ENCODE peak calls at places on chromosomes 13 and 19, in six cellular contexts. K, I, G, J, U and F are unnamed samples.

GRCh38 chr19:29062486-29063435 is 150.2 kb downstream of the UQCRFS1 start:
- DNase-seq in K (no peak), I (no peak), G (no peak), J (no peak), U (no peak), F (peak; percentile 43)

GRCh38 chr13:46698910-46699460 is 98.0 kb downstream of the ESD start:
- DNase-seq in K (no peak), I (no peak), G (no peak), J (no peak), U (no peak), F (no peak)

GRCh38 chr19:11578342-11579142 is 1.1 kb upstream of the ACP5 start:
- DNase-seq in K (peak; percentile 29), I (no peak), G (peak; percentile 29), J (peak; percentile 12), U (peak; percentile 80), F (peak; percentile 80)

GRCh38 chr13:30027569-30028455 is 177.4 kb upstream of the UBL3 start:
- DNase-seq in K (no peak), I (no peak), G (no peak), J (no peak), U (no peak), F (no peak)

GRCh38 chr19:13195678-13196077 is 45.5 kb downstream of the IER2 start:
- DNase-seq in K (peak; percentile 52), I (no peak), G (peak; percentile 59), J (no peak), U (peak; percentile 87), F (no peak)

GRCh38 chr13:84563611-84564010 is 681.3 kb upstream of the SLITRK1 start:
- DNase-seq in K (no peak), I (no peak), G (no peak), J (no peak), U (no peak), F (no peak)

GRCh38 chr19:2986951-2987491 is 9.7 kb downstream of the TLE6 start:
- DNase-seq in K (no peak), I (no peak), G (no peak), J (no peak), U (no peak), F (no peak)

GRCh38 chr19:45729774-45730388 is 815 bp downstream of the FBXO46 start:
- DNase-seq in K (no peak), I (no peak), G (no peak), J (no peak), U (peak; percentile 70), F (no peak)

GRCh38 chr19:703651-704446 is 4.9 kb upstream of the PALM start:
- DNase-seq in K (peak; percentile 51), I (no peak), G (peak; percentile 68), J (peak; percentile 22), U (peak; percentile 85), F (peak; percentile 95)

GRCh38 chr19:36256853-36257511 is 42.1 kb downstream of the ZNF146 start:
- DNase-seq in K (no peak), I (no peak), G (no peak), J (no peak), U (no peak), F (no peak)

GRCh38 chr19:46927893-46928292 is 67.1 kb downstream of the ARHGAP35 start:
- DNase-seq in K (no peak), I (no peak), G (no peak), J (no peak), U (no peak), F (no peak)

GRCh38 chr13:114063545-114064515 is 68.6 kb downstream of the RASA3 start:
- DNase-seq in K (no peak), I (no peak), G (no peak), J (peak; percentile 65), U (peak; percentile 77), F (peak; percentile 91)

GRCh38 chr19:37999309-38000213 is 92.6 kb downstream of the SIPA1L3 start:
- DNase-seq in K (no peak), I (no peak), G (no peak), J (no peak), U (no peak), F (peak; percentile 91)

GRCh38 chr13:25966086-25966485 is 85.7 kb downstream of the SHISA2 start:
- DNase-seq in K (no peak), I (no peak), G (no peak), J (no peak), U (no peak), F (no peak)

GRCh38 chr19:48481191-48481500 is 12.0 kb downstream of the CYTH2 start:
- DNase-seq in K (no peak), I (no peak), G (no peak), J (no peak), U (no peak), F (no peak)

GRCh38 chr13:42760949-42761348 is 20.4 kb upstream of the FAM216B start:
- DNase-seq in K (no peak), I (no peak), G (no peak), J (no peak), U (no peak), F (no peak)

GRCh38 chr13:80337706-80338105 is 3.2 kb downstream of the SPRY2 start:
- DNase-seq in K (no peak), I (no peak), G (no peak), J (no peak), U (no peak), F (no peak)

GRCh38 chr13:42174344-42175162 is 97.4 kb upstream of the AKAP11 start:
- DNase-seq in K (no peak), I (no peak), G (no peak), J (no peak), U (no peak), F (no peak)

GRCh38 chr19:8832132-8833021 is at the start of the genes MBD3L1 and ZNF558:
- DNase-seq in K (peak; percentile 99), I (peak; percentile 85), G (peak; percentile 98), J (peak; percentile 99), U (peak; percentile 99), F (peak; percentile 100)

GRCh38 chr19:18443831-18444230 is 5.9 kb upstream of the ISYNA1 start:
- DNase-seq in K (no peak), I (no peak), G (no peak), J (no peak), U (no peak), F (no peak)

GRCh38 chr13:44837250-44837649 is 152.0 kb downstream of the NUFIP1 start:
- DNase-seq in K (no peak), I (no peak), G (no peak), J (no peak), U (no peak), F (no peak)

GRCh38 chr19:45595814-45596213 is 6.2 kb downstream of the GPR4 start:
- DNase-seq in K (no peak), I (no peak), G (no peak), J (no peak), U (no peak), F (no peak)

GRCh38 chr19:5717215-5717614 is 2.7 kb downstream of the LONP1 start:
- DNase-seq in K (no peak), I (no peak), G (no peak), J (no peak), U (no peak), F (peak; percentile 37)

GRCh38 chr19:53908106-53908932 is 759 bp upstream of the CACNG7 start:
- DNase-seq in K (peak; percentile 39), I (no peak), G (peak; percentile 41), J (peak; percentile 86), U (peak; percentile 78), F (no peak)

GRCh38 chr19:12786149-12786870 is 5.0 kb upstream of the JUNB start:
- DNase-seq in K (no peak), I (no peak), G (no peak), J (peak; percentile 45), U (no peak), F (peak; percentile 93)

GRCh38 chr13:104648291-104648690 is 1582.1 kb upstream of the SLC10A2 start:
- DNase-seq in K (no peak), I (no peak), G (no peak), J (no peak), U (no peak), F (no peak)